ENCODE peak calls at places on chromosomes 11 and 22, in eight cellular contexts. Q is IMR-90, B is mesenchymal stem cell, N is MM.1S, O is GM23248, H is H9, P is HCT116, W is neural progenitor cell. K is an unnamed sample. For H3K4me1, the result is how much of the 10 kb centered on the place peaks cover.

GRCh38 chr11:62546244-62546936 is at the start of gene AHNAK:
- DNase-seq in N (peak), H (peak), W (peak), B (peak), Q (peak), P (no peak), O (peak), K (peak)

GRCh38 chr22:37254867-37255233 is 10.8 kb upstream of the RAC2 start:
- DNase-seq in Q (peak), W (no peak), B (peak), P (no peak), H (no peak), N (no peak), O (no peak), K (no peak)

GRCh38 chr11:112229746-112230433 is 3.7 kb downstream of the PTS start:
- DNase-seq in W (no peak), O (peak), H (no peak), P (no peak), B (peak), N (no peak), Q (peak), K (no peak)

GRCh38 chr11:73481626-73482025 is 105.4 kb downstream of the RELT start:
- DNase-seq in N (no peak), Q (no peak), H (no peak), W (no peak), P (no peak), O (no peak), B (no peak), K (no peak)

GRCh38 chr11:124108158-124108557 is 7.1 kb upstream of the VWA5A start:
- DNase-seq in P (peak), B (peak), W (peak), H (peak), N (peak), O (peak), Q (peak), K (no peak)

GRCh38 chr22:48376428-48376827 is 1451.2 kb downstream of the BRD1 start:
- DNase-seq in W (peak), O (no peak), H (no peak), B (no peak), Q (no peak), P (no peak), N (no peak), K (no peak)

GRCh38 chr11:128182844-128183243 is 404.5 kb downstream of the ETS1 start:
- DNase-seq in O (no peak), N (no peak), Q (no peak), W (peak), H (no peak), B (no peak), P (no peak), K (no peak)

GRCh38 chr11:118175031-118175531 is 1.4 kb downstream of the SCN2B start:
- DNase-seq in W (no peak), Q (peak), N (no peak), B (no peak), O (peak), H (no peak), P (no peak), K (no peak)

GRCh38 chr11:34160049-34160721 is 54.8 kb downstream of the NAT10 start:
- DNase-seq in O (no peak), H (no peak), W (no peak), P (no peak), Q (no peak), N (no peak), B (no peak), K (no peak)

GRCh38 chr22:23763579-23764331 is 965 bp downstream of the C22orf15 start:
- DNase-seq in B (no peak), Q (no peak), O (no peak), N (no peak), W (peak), H (peak), P (no peak), K (no peak)

GRCh38 chr11:125449586-125449985 is 46.5 kb downstream of the FEZ1 start:
- DNase-seq in H (no peak), Q (no peak), B (no peak), W (no peak), N (no peak), P (no peak), O (no peak), K (no peak)

GRCh38 chr11:73585834-73586575 is 11.9 kb downstream of the FAM168A start:
- DNase-seq in H (no peak), P (no peak), Q (peak), O (peak), B (peak), N (no peak), W (no peak), K (no peak)

GRCh38 chr11:66870616-66871520 is 14.0 kb downstream of the LRFN4 start:
- DNase-seq in W (no peak), H (no peak), N (no peak), B (no peak), O (no peak), Q (no peak), P (no peak), K (no peak)

GRCh38 chr22:43081968-43082367 is 7.2 kb downstream of the TTLL1 start:
- DNase-seq in W (no peak), N (no peak), P (no peak), H (no peak), O (peak), Q (peak), B (no peak), K (no peak)

GRCh38 chr22:46432164-46433068 is 96.9 kb downstream of the TRMU start:
- DNase-seq in O (no peak), Q (no peak), N (peak), H (no peak), W (no peak), B (no peak), P (no peak), K (peak)

GRCh38 chr11:11641581-11641980 is 19.8 kb upstream of the GALNT18 start:
- DNase-seq in W (no peak), Q (no peak), P (no peak), N (no peak), B (no peak), O (no peak), H (no peak), K (no peak)

GRCh38 chr22:47161631-47162030 is 399.2 kb downstream of the TBC1D22A start:
- DNase-seq in O (no peak), B (no peak), W (no peak), Q (no peak), P (no peak), H (no peak), N (no peak), K (no peak)

GRCh38 chr22:29994941-29995340 is 85.3 kb upstream of the HORMAD2 start:
- DNase-seq in N (no peak), Q (peak), B (peak), W (no peak), H (no peak), P (no peak), O (peak), K (peak)

GRCh38 chr22:24443668-24444067 is 16.3 kb downstream of the ADORA2A start:
- DNase-seq in B (no peak), O (no peak), Q (no peak), H (no peak), W (no peak), P (no peak), N (no peak), K (no peak)

GRCh38 chr11:86608251-86608799 is 64.1 kb downstream of the ME3 start:
- DNase-seq in B (peak), H (peak), P (peak), N (peak), Q (peak), W (peak), O (peak), K (peak)

GRCh38 chr11:16177688-16178087 is 178.7 kb downstream of the SOX6 start:
- DNase-seq in Q (no peak), N (no peak), O (no peak), B (no peak), H (no peak), P (no peak), W (no peak), K (no peak)

GRCh38 chr11:65019824-65020223 is 5.9 kb downstream of the ARL2 start:
- DNase-seq in B (no peak), H (no peak), W (no peak), O (no peak), N (no peak), Q (no peak), P (no peak), K (no peak)

GRCh38 chr11:114195981-114196731 is 100.0 kb upstream of the NNMT start:
- DNase-seq in W (no peak), P (no peak), H (no peak), N (no peak), Q (no peak), B (no peak), O (peak), K (no peak)
- H3K4me1 ChIP-seq in W (under half), P (under half), H (under half), N (under half), Q (under half), B (under half), O (under half), K (under half)

GRCh38 chr11:12693485-12694181 is 19.4 kb downstream of the TEAD1 start:
- DNase-seq in P (peak), O (peak), W (no peak), N (no peak), B (peak), H (no peak), Q (peak), K (peak)
- H3K9ac ChIP-seq in P (peak), O (peak), W (no peak), N (no peak), B (peak), H (no peak), Q (peak), K (peak)

GRCh38 chr22:38257170-38257569 is 15.6 kb downstream of the TMEM184B start:
- DNase-seq in P (no peak), N (no peak), B (peak), Q (peak), W (no peak), H (no peak), O (peak), K (no peak)
- H3K27ac ChIP-seq in P (no peak), N (no peak), B (peak), Q (peak), W (no peak), H (no peak), O (peak), K (peak)

GRCh38 chr22:31340765-31341247 is 5.3 kb downstream of the PATZ1 start:
- DNase-seq in H (no peak), B (no peak), N (no peak), P (no peak), Q (no peak), W (no peak), O (no peak), K (no peak)

GRCh38 chr22:31342389-31343125 is 3.6 kb downstream of the PATZ1 start:
- DNase-seq in H (no peak), W (peak), Q (no peak), B (no peak), N (no peak), O (no peak), P (no peak), K (peak)

GRCh38 chr22:31343235-31344191 is 2.6 kb downstream of the PATZ1 start:
- DNase-seq in Q (peak), H (peak), O (no peak), W (peak), N (no peak), P (no peak), B (peak), K (peak)

GRCh38 chr22:31340360-31340759 is 5.8 kb downstream of the PATZ1 start:
- DNase-seq in P (no peak), N (no peak), W (no peak), B (no peak), H (no peak), O (no peak), Q (no peak), K (no peak)

GRCh38 chr22:31341386-31342088 is 4.6 kb downstream of the PATZ1 start:
- DNase-seq in W (no peak), O (no peak), H (no peak), Q (no peak), P (no peak), B (no peak), N (no peak), K (no peak)
- H3K4me1 ChIP-seq in W (half or more), O (under half), H (under half), Q (under half), P (under half), B (under half), N (under half), K (under half)

DNA sequence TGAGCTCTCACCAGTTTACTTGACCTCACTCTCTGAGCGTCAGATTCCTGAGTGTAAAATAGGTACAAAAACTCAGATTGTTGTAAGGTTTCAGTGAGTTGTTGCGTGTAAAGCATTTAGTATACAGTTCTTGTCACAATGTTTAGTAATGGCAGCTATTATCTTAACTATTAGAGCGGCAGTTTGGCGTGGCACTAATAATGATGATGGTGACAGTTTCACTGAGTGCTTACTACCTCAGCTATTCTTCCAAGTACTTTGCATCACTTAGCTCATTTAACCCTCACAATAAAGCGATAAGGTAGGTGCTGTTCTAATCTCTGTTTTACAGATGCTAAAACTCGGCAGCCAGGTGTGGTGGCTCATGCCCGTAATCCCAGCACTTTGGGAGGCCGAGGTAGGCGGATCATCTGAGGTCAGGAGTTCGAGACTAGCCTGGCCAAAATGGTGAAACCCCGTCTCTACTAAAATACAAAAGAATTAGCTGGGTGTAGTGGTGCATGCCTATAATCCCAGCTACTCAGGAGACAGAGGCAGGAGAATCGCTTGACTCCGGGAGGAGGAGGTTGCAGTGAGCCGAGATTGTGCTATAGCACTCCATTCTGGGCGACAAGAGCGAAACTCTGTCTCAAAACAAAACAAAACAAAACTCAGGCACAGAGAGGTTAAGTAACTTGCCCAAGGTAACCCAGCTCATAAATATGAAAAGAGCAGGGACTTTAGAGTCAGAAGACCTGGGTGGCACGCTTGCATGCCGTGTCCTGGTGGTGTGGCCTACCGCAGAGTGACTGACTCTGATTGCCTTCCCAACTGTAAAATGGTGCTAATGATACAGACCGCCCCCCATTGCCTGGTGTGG is 76.2 kb downstream of the PTPRJ start:
- DNase-seq in B (no peak), P (no peak), Q (no peak), H (no peak), O (no peak), W (no peak), N (no peak), K (no peak)
- H3K9ac ChIP-seq in B (no peak), P (no peak), Q (no peak), H (no peak), O (no peak), W (no peak), N (no peak), K (no peak)

DNA sequence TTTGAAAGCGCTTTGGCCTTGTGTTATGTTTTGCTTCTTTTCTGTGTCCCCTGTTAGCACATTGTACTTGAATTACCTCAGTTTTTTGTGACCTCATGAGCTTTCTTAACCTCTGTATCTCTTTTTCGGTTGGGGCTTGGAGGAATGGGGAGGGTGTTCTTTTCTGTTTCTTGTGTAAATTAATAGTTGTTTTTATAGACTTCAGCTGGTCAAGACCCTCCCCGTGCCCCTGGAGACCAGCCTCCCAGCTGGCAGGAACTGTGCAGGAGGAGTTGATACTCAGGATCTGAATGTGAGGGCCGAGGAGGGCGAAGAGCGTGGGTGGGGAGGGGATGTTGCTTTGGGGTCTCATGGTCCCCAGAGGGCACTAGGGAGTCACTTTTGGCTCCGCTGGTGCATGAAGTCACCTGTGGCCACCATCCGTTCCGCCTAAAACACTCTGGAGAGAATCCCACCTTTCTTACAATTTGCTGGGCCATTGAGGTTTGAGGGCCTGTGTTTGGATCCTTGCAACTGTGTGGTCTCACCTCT is 44.3 kb upstream of the NNMT start:
- DNase-seq in H (peak), N (no peak), O (no peak), P (no peak), W (peak), B (no peak), Q (no peak), K (no peak)
- H3K27ac ChIP-seq in H (no peak), N (no peak), O (no peak), P (no peak), W (no peak), B (no peak), Q (no peak), K (no peak)

GRCh38 chr11:44615041-44615513 is 49.6 kb downstream of the CD82 start:
- DNase-seq in P (no peak), N (no peak), W (no peak), B (no peak), O (no peak), Q (no peak), H (no peak), K (no peak)

GRCh38 chr11:44618561-44619425 is 53.3 kb downstream of the CD82 start:
- DNase-seq in H (peak), P (no peak), W (no peak), N (no peak), B (no peak), Q (no peak), O (no peak), K (no peak)

GRCh38 chr11:44614281-44614680 is 48.8 kb downstream of the CD82 start:
- DNase-seq in O (no peak), P (no peak), H (no peak), Q (no peak), W (no peak), N (no peak), B (no peak), K (no peak)

GRCh38 chr11:44617671-44618461 is 52.4 kb downstream of the CD82 start:
- DNase-seq in Q (no peak), O (no peak), B (no peak), W (no peak), H (no peak), P (no peak), N (no peak), K (no peak)

DNA sequence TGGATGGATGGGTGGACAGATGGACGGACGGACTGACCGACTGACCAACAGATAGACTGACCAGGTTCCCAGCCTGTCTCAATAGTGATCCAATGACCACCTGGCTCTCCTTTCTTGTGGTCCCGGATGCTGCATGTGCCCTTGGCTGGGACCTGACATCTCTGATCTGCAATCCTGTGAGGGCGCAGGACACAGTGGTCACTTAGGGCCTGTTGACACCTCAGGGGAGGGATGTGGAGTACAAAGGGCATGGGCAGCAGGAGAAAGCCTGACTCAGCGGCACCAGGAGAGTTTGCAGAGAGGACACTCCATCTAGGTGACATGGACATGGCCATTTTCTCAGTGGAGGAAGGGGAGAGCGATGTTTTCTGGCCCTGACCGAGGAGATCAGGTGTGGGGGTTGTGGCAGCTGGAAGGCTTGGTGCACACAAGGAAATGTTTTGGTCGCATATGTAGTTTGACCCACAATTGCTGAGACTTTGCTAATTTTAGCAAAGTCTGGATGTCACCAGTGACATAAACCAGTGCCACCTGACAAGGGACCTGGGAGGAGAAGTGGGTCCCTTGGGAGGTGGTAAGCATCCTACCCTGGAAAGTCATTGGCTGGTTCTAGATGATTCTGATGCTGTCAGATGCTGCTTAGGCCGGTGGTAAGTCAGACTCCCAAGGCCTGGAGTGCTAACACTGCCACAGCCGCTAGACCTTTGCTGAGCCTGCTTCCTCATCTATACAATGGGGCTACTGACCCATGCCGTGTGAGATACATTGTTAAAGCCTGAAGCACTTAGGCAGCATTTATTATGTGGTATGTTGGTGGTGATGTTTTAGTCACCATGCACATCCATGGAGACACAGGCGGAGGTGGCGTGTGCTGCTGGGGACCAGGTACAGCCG is 50.7 kb downstream of the CD82 start:
- DNase-seq in B (no peak), H (no peak), P (no peak), O (no peak), Q (no peak), N (no peak), W (no peak), K (no peak)
- H3K4me1 ChIP-seq in B (under half), H (under half), P (under half), O (under half), Q (under half), N (under half), W (under half), K (under half)

GRCh38 chr22:28815101-28815500 is 14.7 kb upstream of the XBP1 start:
- DNase-seq in N (no peak), O (no peak), Q (no peak), B (no peak), H (no peak), P (no peak), W (no peak), K (no peak)
- H3K9ac ChIP-seq in N (no peak), O (no peak), Q (no peak), B (no peak), H (peak), P (no peak), W (no peak), K (peak)

K was measured in colonic mucosa.